ENCODE peak calls at places on chromosomes 11 and 22, in four cellular contexts. D is neural crest cell, O is cardiac muscle cell, B is cardiac fibroblast. E is an unnamed sample.

GRCh38 chr22:49229483-49230193 is 598.0 kb downstream of the BRD1 start:
- DNase-seq in O (no peak), D (no peak), B (no peak), E (no peak)

GRCh38 chr22:40799008-40799407 is 20.1 kb downstream of the SLC25A17 start:
- DNase-seq in B (no peak), D (no peak), O (no peak), E (no peak)

GRCh38 chr11:27241316-27242122 is 121.5 kb downstream of the CCDC34 start:
- DNase-seq in D (no peak), B (peak; percentile 86), O (no peak), E (no peak)

GRCh38 chr11:36507824-36508489 is 2.1 kb downstream of the TRAF6 start:
- DNase-seq in D (no peak), B (no peak), O (no peak), E (no peak)

GRCh38 chr11:114746013-114746412 is 67.7 kb downstream of the NXPE2 start:
- DNase-seq in D (no peak), O (no peak), B (no peak), E (no peak)

GRCh38 chr11:115197031-115197430 is 307.2 kb downstream of the CADM1 start:
- DNase-seq in B (no peak), D (no peak), O (no peak), E (no peak)

GRCh38 chr22:47213571-47214230 is 451.3 kb downstream of the TBC1D22A start:
- DNase-seq in O (no peak), D (no peak), B (no peak), E (no peak)

GRCh38 chr11:97683733-97684132 is 1293.9 kb downstream of the JRKL start:
- DNase-seq in B (peak; percentile 23), O (no peak), D (no peak), E (no peak)

GRCh38 chr22:50529416-50530279 is at the start of gene TYMP:
- DNase-seq in O (no peak), B (no peak), D (no peak), E (no peak)

GRCh38 chr11:103338621-103339484 is 229.6 kb downstream of the DYNC2H1 start:
- DNase-seq in D (no peak), O (no peak), B (peak; percentile 82), E (peak; percentile 6)

GRCh38 chr11:22734628-22735345 is 68.4 kb downstream of the GAS2 start:
- DNase-seq in D (no peak), B (peak; percentile 33), O (no peak), E (no peak)

GRCh38 chr22:18947905-18948304 is 11.8 kb upstream of the PRODH start:
- DNase-seq in D (no peak), B (no peak), O (no peak), E (peak; percentile 2)

GRCh38 chr11:21268036-21268435 is 598.6 kb downstream of the NELL1 start:
- DNase-seq in O (no peak), D (no peak), B (no peak), E (no peak)
- TF ChIP-seq CTCF in O (no peak), D (no peak), B (no peak), E (no peak)

GRCh38 chr11:62880231-62880802 is 379 bp upstream of the SLC3A2 start:
- DNase-seq in D (peak; percentile 24), O (peak; percentile 46), B (peak; percentile 92), E (peak; percentile 36)

GRCh38 chr11:62876712-62877111 is 4.0 kb upstream of the SLC3A2 start:
- DNase-seq in D (no peak), O (no peak), B (no peak), E (no peak)

GRCh38 chr11:62879554-62879953 is 1.1 kb upstream of the SLC3A2 start:
- DNase-seq in B (no peak), O (no peak), D (no peak), E (no peak)

GRCh38 chr11:62879150-62879549 is 1.5 kb upstream of the SLC3A2 start:
- DNase-seq in O (no peak), B (no peak), D (no peak), E (no peak)

DNA sequence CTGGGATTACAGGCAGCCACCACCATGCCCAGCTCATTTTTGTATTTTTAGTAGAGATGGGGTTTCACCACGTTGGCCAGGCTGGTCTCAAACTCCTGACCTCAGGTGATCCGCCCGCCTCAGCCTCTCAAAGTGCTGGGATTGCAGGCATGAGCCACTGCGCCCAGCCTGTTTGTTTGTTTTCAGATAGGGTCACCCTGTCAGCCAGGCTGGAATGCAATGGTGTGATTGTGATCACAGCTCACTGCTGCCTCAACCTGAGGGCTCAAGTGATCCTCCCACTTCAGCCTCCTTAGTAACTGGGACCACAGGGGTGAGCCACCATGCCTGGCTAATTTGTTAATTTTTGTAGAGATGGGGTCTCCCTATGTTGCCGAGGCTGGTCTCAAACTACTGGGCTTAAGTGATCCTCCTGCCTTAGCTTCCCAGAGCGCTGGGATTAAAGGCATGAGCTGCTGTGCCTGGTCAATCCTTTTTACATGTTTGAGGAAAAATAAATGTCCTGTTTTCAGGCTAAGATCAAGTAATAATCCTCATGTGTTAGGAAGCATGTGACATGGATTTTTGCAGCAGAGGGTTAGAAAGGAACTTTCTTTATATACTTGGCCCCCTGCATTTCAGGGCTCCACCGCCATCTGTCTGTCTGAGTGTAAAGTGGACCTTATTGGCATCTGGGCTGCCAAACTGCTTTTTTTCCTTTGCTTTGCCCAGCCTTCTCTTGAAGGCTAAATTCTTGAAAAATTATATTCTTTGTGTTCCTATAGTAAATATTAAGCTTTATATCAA is 4.8 kb upstream of the SLC3A2 start:
- DNase-seq in B (no peak), O (no peak), D (no peak), E (no peak)
- TF ChIP-seq CTCF in B (no peak), O (no peak), D (no peak), E (no peak)

GRCh38 chr11:111852103-111852502 is 19.3 kb downstream of the ALG9 start:
- DNase-seq in O (no peak), D (no peak), B (no peak), E (no peak)

GRCh38 chr11:111855506-111855905 is 15.9 kb downstream of the ALG9 start:
- DNase-seq in B (no peak), D (no peak), O (no peak), E (no peak)

GRCh38 chr11:111849631-111850030 is 21.8 kb downstream of the ALG9 start:
- DNase-seq in O (no peak), D (no peak), B (no peak), E (no peak)

GRCh38 chr11:111851067-111851466 is 20.3 kb downstream of the ALG9 start:
- DNase-seq in D (no peak), B (no peak), O (no peak), E (no peak)

DNA sequence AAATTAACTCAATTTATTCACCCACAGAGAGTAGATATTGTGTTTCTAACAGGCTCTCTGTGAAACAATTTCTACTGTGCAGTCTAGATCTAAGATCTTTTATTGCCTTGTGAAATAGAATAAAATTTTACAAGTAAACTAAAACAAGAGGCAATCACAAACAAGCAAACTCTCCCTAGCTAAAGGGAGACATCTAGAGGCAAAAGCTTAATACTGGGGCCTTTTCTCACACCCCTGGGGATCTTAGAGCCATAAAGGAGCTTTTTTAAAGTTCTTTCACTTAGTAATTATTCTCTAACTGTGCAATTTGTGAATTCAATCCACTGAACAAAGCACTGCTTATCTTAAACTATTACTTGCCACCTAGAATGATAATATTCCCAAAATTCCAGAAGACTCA is 19.7 kb downstream of the ALG9 start:
- DNase-seq in D (no peak), O (no peak), B (peak; percentile 39), E (no peak)
- TF ChIP-seq CTCF in D (no peak), O (peak; percentile 60), B (peak; percentile 47), E (no peak)

GRCh38 chr11:124778281-124778680 is 16.2 kb upstream of the ESAM start:
- DNase-seq in D (no peak), B (no peak), O (no peak), E (no peak)
- TF ChIP-seq CTCF in D (peak; percentile 33), B (peak; percentile 27), O (peak; percentile 28), E (no peak)

E was measured in nephron progenitor cell.